ENCODE peak calls at places on chromosomes 7 and 10, in eight cellular contexts. O, E, W, M, L, K, D and T are unnamed samples.

GRCh38 chr7:131583430-131583829 is 27.0 kb upstream of the PODXL start:
- DNase-seq in O (no peak), E (no peak), W (no peak), M (no peak), L (no peak), K (no peak), D (no peak), T (no peak)

GRCh38 chr7:3244241-3244814 is 56.7 kb upstream of the SDK1 start:
- DNase-seq in O (no peak), E (no peak), W (no peak), M (peak; percentile 43), L (no peak), K (peak; percentile 90), D (no peak), T (no peak)

GRCh38 chr10:46048152-46048551 is 2.1 kb upstream of the MSMB start:
- DNase-seq in O (no peak), E (no peak), W (no peak), M (peak; percentile 88), L (no peak), K (no peak), D (no peak), T (no peak)

GRCh38 chr10:96700477-96701099 is 19.7 kb downstream of the PIK3AP1 start:
- DNase-seq in O (no peak), E (no peak), W (no peak), M (no peak), L (peak; percentile 30), K (no peak), D (no peak), T (no peak)

GRCh38 chr10:36802523-36803153 is 322.8 kb upstream of the ANKRD30A start:
- DNase-seq in O (peak; percentile 32), E (no peak), W (no peak), M (no peak), L (no peak), K (no peak), D (no peak), T (no peak)

GRCh38 chr10:132298038-132298935 is 9.5 kb downstream of the STK32C start:
- DNase-seq in O (no peak), E (peak; percentile 63), W (no peak), M (no peak), L (no peak), K (no peak), D (peak; percentile 57), T (no peak)

GRCh38 chr10:86678999-86679792 is 10.9 kb downstream of the LDB3 start:
- DNase-seq in O (peak; percentile 15), E (peak; percentile 69), W (no peak), M (no peak), L (no peak), K (no peak), D (no peak), T (peak; percentile 56)

GRCh38 chr7:36188266-36188665 is 35.2 kb downstream of the EEPD1 start:
- DNase-seq in O (peak; percentile 20), E (no peak), W (no peak), M (peak; percentile 87), L (no peak), K (no peak), D (no peak), T (no peak)

GRCh38 chr10:91875779-91876178 is 33.5 kb downstream of the FGFBP3 start:
- DNase-seq in O (no peak), E (no peak), W (no peak), M (no peak), L (no peak), K (no peak), D (no peak), T (no peak)

GRCh38 chr7:4189151-4189570 is 492.9 kb upstream of the FOXK1 start:
- DNase-seq in O (peak; percentile 53), E (peak; percentile 93), W (no peak), M (no peak), L (no peak), K (peak; percentile 54), D (peak; percentile 17), T (no peak)

GRCh38 chr7:98869374-98870070 is at the start of gene TMEM130:
- DNase-seq in O (no peak), E (peak; percentile 77), W (no peak), M (no peak), L (peak; percentile 17), K (no peak), D (peak; percentile 65), T (no peak)

GRCh38 chr7:137933270-137934017 is 68.4 kb downstream of the CREB3L2 start:
- DNase-seq in O (no peak), E (peak; percentile 82), W (no peak), M (peak; percentile 72), L (no peak), K (peak; percentile 82), D (no peak), T (peak; percentile 61)

GRCh38 chr7:79702116-79702515 is 248.6 kb upstream of the MAGI2 start:
- DNase-seq in O (no peak), E (no peak), W (no peak), M (no peak), L (no peak), K (peak; percentile 21), D (no peak), T (no peak)

GRCh38 chr7:157355784-157356511 is 19.1 kb downstream of the DNAJB6 start:
- DNase-seq in O (peak; percentile 10), E (peak; percentile 76), W (no peak), M (no peak), L (no peak), K (peak; percentile 39), D (no peak), T (no peak)